ENCODE peak calls at places on chromosomes 2 and 18, in five cellular contexts. E is IMR-90, A is bronchial epithelial cell, F is fibroblast of lung, R is left lung. Z is an unnamed sample.

GRCh38 chr2:64492821-64493220 is 31.3 kb upstream of the AFTPH start:
- DNase-seq in E (no peak), A (no peak), F (no peak), R (no peak), Z (no peak)

GRCh38 chr2:27655155-27655951 is 8.1 kb downstream of the SUPT7L start:
- DNase-seq in E (peak; percentile 91), A (peak; percentile 81), F (peak; percentile 96), R (no peak), Z (peak; percentile 90)

GRCh38 chr2:164000171-164000570 is 264.4 kb upstream of the FIGN start:
- DNase-seq in E (no peak), A (no peak), F (peak; percentile 79), R (no peak), Z (peak; percentile 38)

GRCh38 chr2:206259615-206260426 is 14.6 kb upstream of the ZDBF2 start:
- DNase-seq in E (no peak), A (no peak), F (no peak), R (no peak), Z (no peak)

GRCh38 chr2:214328941-214329340 is 81.9 kb upstream of the VWC2L start:
- DNase-seq in E (no peak), A (no peak), F (peak; percentile 20), R (no peak), Z (no peak)

GRCh38 chr2:171102802-171103201 is 57.9 kb downstream of the TLK1 start:
- DNase-seq in E (no peak), A (no peak), F (no peak), R (no peak), Z (no peak)

GRCh38 chr2:126657636-126658315 is 1.8 kb downstream of the GYPC start:
- DNase-seq in E (peak; percentile 99), A (peak; percentile 5), F (peak; percentile 98), R (peak; percentile 93), Z (peak; percentile 93)

GRCh38 chr2:234490239-234491074 is 6.4 kb downstream of the ARL4C start:
- DNase-seq in E (no peak), A (no peak), F (no peak), R (no peak), Z (no peak)

GRCh38 chr18:934518-935123 is 29.9 kb downstream of the ADCYAP1 start:
- DNase-seq in E (no peak), A (no peak), F (no peak), R (no peak), Z (no peak)

GRCh38 chr2:29235411-29235810 is 120.2 kb downstream of the CLIP4 start:
- DNase-seq in E (no peak), A (no peak), F (no peak), R (no peak), Z (no peak)

GRCh38 chr2:113703404-113704299 is 52.8 kb downstream of the SLC35F5 start:
- DNase-seq in E (no peak), A (no peak), F (no peak), R (no peak), Z (no peak)

GRCh38 chr2:212677466-212677865 is 138.9 kb upstream of the ERBB4 start:
- DNase-seq in E (no peak), A (no peak), F (no peak), R (no peak), Z (no peak)

GRCh38 chr18:57210101-57210661 is 63.3 kb downstream of the BOD1L2 start:
- DNase-seq in E (peak; percentile 70), A (peak; percentile 85), F (peak; percentile 77), R (no peak), Z (peak; percentile 49)

GRCh38 chr2:153408708-153409107 is 69.9 kb downstream of the RPRM start:
- DNase-seq in E (no peak), A (peak; percentile 71), F (no peak), R (no peak), Z (no peak)

GRCh38 chr2:145284551-145284950 is 764.6 kb upstream of the ZEB2 start:
- DNase-seq in E (no peak), A (no peak), F (no peak), R (no peak), Z (no peak)

GRCh38 chr2:168189835-168190426 is 57.5 kb downstream of the STK39 start:
- DNase-seq in E (peak; percentile 84), A (peak; percentile 90), F (peak; percentile 88), R (no peak), Z (no peak)

GRCh38 chr2:178109813-178110212 is 2.4 kb upstream of the RBM45 start:
- DNase-seq in E (peak; percentile 48), A (peak; percentile 59), F (peak; percentile 41), R (no peak), Z (peak; percentile 34)

GRCh38 chr2:169464508-169465386 is 14.5 kb upstream of the BBS5 start:
- DNase-seq in E (no peak), A (no peak), F (no peak), R (no peak), Z (no peak)

GRCh38 chr2:230982528-230982927 is 13.4 kb upstream of the SPATA3 start:
- DNase-seq in E (no peak), A (no peak), F (no peak), R (no peak), Z (no peak)

GRCh38 chr2:127157651-127158460 is 50.9 kb upstream of the BIN1 start:
- DNase-seq in E (no peak), A (no peak), F (no peak), R (peak; percentile 54), Z (no peak)

GRCh38 chr2:202375006-202375610 is 1.0 kb upstream of the BMPR2 start:
- DNase-seq in E (peak; percentile 78), A (peak; percentile 55), F (peak; percentile 93), R (peak; percentile 83), Z (peak; percentile 51)

GRCh38 chr2:25824216-25824615 is 54.1 kb downstream of the ASXL2 start:
- DNase-seq in E (no peak), A (no peak), F (no peak), R (no peak), Z (no peak)

GRCh38 chr2:20172273-20173052 is 52.5 kb downstream of the SDC1 start:
- DNase-seq in E (no peak), A (peak; percentile 95), F (no peak), R (peak; percentile 76), Z (no peak)

GRCh38 chr2:214737188-214737587 is 72.3 kb downstream of the BARD1 start:
- DNase-seq in E (no peak), A (no peak), F (no peak), R (no peak), Z (no peak)

GRCh38 chr2:11998626-11999378 is 252.4 kb downstream of the LPIN1 start:
- DNase-seq in E (peak; percentile 21), A (no peak), F (peak; percentile 57), R (no peak), Z (no peak)

GRCh38 chr2:74206180-74206688 is 7.8 kb downstream of the MTHFD2 start:
- DNase-seq in E (peak; percentile 65), A (peak; percentile 74), F (peak; percentile 38), R (no peak), Z (peak; percentile 24)

GRCh38 chr2:157899125-157899839 is 23.2 kb upstream of the ACVR1 start:
- DNase-seq in E (no peak), A (no peak), F (no peak), R (no peak), Z (no peak)

GRCh38 chr2:216109962-216110614 is 940 bp downstream of the XRCC5 start:
- DNase-seq in E (peak; percentile 75), A (peak; percentile 44), F (peak; percentile 54), R (no peak), Z (peak; percentile 39)

GRCh38 chr2:199484927-199485326 is 27.2 kb upstream of the SATB2 start:
- DNase-seq in E (no peak), A (no peak), F (no peak), R (no peak), Z (no peak)

GRCh38 chr2:181789827-181790448 is 101.6 kb upstream of the ITPRID2 start:
- DNase-seq in E (no peak), A (peak; percentile 73), F (peak; percentile 48), R (no peak), Z (no peak)

GRCh38 chr18:43271593-43272432 is 5.5 kb downstream of the SYT4 start:
- DNase-seq in E (peak; percentile 61), A (peak; percentile 61), F (peak; percentile 29), R (no peak), Z (peak; percentile 60)

GRCh38 chr2:129087133-129087813 is 768.6 kb upstream of the HS6ST1 start:
- DNase-seq in E (no peak), A (peak; percentile 94), F (peak; percentile 21), R (no peak), Z (no peak)

GRCh38 chr2:233418052-233418760 is 63.9 kb downstream of the DGKD start:
- DNase-seq in E (no peak), A (no peak), F (no peak), R (no peak), Z (no peak)

DNA sequence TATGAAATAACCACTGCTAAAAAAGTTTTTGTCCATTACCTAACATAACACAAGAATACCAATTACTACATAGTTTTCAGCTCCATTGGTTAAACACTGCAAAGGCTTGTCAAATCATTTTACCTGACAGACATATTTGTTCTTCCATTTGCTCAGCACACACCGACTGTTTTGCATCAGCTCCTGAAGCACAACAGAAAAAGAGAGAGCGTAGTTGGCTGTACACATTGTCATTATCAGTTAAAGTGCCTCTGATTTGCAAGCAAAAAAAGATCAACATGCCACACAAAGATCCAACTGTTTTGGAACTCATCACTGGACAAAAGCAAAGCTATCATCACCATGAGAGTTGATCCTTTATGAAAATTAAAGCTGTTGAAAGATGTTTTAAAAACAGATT is 103.8 kb downstream of the WDPCP start:
- DNase-seq in E (no peak), A (no peak), F (no peak), R (no peak), Z (no peak)
- H3K4me3 ChIP-seq in E (no peak overlapping the region), A (no peak overlapping the region), F (no peak overlapping the region), R (no peak overlapping the region), Z (no peak overlapping the region)

DNA sequence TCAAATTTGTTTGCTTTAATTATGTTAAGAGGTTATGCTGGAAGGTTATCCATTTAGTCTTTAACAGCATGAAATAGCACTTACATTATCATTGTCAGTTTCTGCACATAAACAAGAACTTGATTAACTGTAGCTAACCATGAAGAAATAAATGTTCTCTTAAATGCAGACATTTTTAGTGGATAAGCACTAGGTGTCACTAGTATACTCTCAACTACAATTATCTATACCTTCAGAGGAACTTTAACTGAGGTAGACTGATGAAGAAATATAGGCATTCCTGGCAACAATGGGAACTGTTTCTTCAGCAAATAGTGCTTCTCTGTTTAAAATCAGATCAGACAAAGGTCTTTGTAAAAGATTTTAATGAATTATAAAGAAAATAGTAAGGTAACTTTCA is 178.8 kb upstream of the CHST9 start:
- DNase-seq in E (no peak), A (peak; percentile 50), F (peak; percentile 20), R (no peak), Z (peak; percentile 5)
- TF ChIP-seq CTCF in E (no peak), A (peak; percentile 24), F (no peak), R (peak; percentile 16), Z (peak; percentile 5)

DNA sequence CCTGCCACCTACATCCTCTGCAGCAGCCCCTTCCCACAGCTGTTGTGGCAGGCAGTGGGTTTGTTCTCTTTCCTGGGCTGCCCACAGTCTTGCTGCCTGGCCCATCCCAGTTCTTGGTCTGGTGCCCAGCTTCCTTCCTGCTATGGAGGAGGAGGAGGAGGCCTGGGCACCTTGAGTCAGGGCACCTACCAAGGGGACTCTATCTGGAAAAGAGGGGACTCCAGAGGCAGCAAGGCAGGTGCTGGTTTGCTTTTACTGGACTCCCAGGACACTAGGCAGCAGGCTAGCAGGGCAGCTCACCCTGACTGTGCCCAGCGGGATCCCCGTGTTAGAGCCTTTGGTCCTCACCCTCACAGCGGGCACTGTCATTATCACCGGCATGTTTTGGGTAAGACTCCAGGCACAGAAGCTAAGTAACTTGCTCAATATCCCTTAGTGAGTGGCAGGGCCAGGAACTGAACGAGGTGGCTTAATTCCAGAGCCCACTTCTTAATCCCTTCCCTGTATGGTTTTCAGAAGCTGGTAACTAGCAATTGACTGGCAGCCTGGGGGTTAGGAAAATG is 62.3 kb downstream of the LRRFIP1 start:
- DNase-seq in E (no peak), A (peak; percentile 52), F (no peak), R (no peak), Z (no peak)
- H3K4me3 ChIP-seq in E (no peak overlapping the region), A (no peak overlapping the region), F (no peak overlapping the region), R (no peak overlapping the region), Z (no peak overlapping the region)

GRCh38 chr18:45571714-45572113 is 43.6 kb upstream of the SLC14A2 start:
- DNase-seq in E (no peak), A (peak; percentile 27), F (no peak), R (no peak), Z (no peak)
- TF ChIP-seq CTCF in E (no peak), A (peak; percentile 35), F (peak; percentile 30), R (no peak), Z (peak; percentile 53)